ENCODE peak calls at places on chromosomes 1 and 21, in six cellular contexts. M is H54, J is K562, L is upper lobe of left lung, S is tibial nerve, A is GM12878. D is an unnamed sample.

GRCh38 chr1:177771688-177772087 is 198.2 kb downstream of the SEC16B start:
- DNase-seq in A (no peak), J (no peak), L (no peak), M (no peak), S (no peak), D (no peak)

GRCh38 chr21:36134820-36135390 is at the start of gene CBR3:
- DNase-seq in L (peak), A (no peak), J (no peak), M (peak), S (peak), D (no peak)

GRCh38 chr1:52753169-52753568 is 26.9 kb downstream of the ZYG11B start:
- DNase-seq in A (no peak), M (no peak), J (no peak), S (no peak), L (no peak), D (no peak)

GRCh38 chr1:107493111-107493716 is 352.4 kb downstream of the NTNG1 start:
- DNase-seq in S (no peak), L (no peak), M (no peak), J (no peak), A (no peak), D (no peak)

GRCh38 chr1:43776043-43776761 is 68.9 kb downstream of the ST3GAL3 start:
- DNase-seq in L (no peak), S (no peak), J (no peak), M (no peak), A (no peak), D (no peak)

GRCh38 chr1:241077386-241078147 is 279.4 kb downstream of the RGS7 start:
- DNase-seq in A (no peak), S (no peak), M (no peak), L (no peak), J (no peak), D (no peak)

GRCh38 chr1:220755316-220755715 is 7.2 kb downstream of the MTARC2 start:
- DNase-seq in M (no peak), A (no peak), J (no peak), S (no peak), L (no peak), D (no peak)

GRCh38 chr1:160129558-160129957 is 14.0 kb downstream of the ATP1A2 start:
- DNase-seq in A (no peak), L (no peak), S (no peak), M (no peak), J (no peak), D (no peak)

GRCh38 chr1:223712184-223712855 is at the start of gene CAPN2:
- DNase-seq in A (no peak), M (no peak), J (peak), S (peak), L (peak), D (peak)

GRCh38 chr1:163361123-163361934 is 39.6 kb downstream of the NUF2 start:
- DNase-seq in M (no peak), A (no peak), S (no peak), L (no peak), J (no peak), D (no peak)

GRCh38 chr1:176735201-176735600 is 272.2 kb downstream of the PAPPA2 start:
- DNase-seq in L (no peak), A (no peak), J (no peak), S (no peak), M (no peak), D (no peak)

GRCh38 chr1:112744019-112744578 is 29.0 kb upstream of the PPM1J start:
- DNase-seq in S (no peak), A (no peak), M (no peak), L (no peak), J (no peak), D (no peak)

GRCh38 chr1:78760858-78761257 is 111.2 kb downstream of the IFI44 start:
- DNase-seq in L (no peak), A (no peak), S (no peak), M (no peak), J (no peak), D (no peak)

GRCh38 chr1:228867093-228867950 is 132.0 kb downstream of the RHOU start:
- DNase-seq in M (no peak), A (no peak), S (no peak), L (no peak), J (no peak), D (no peak)

GRCh38 chr1:92858564-92859399 is 26.9 kb downstream of the RPL5 start:
- DNase-seq in J (peak), A (peak), M (peak), S (no peak), L (peak), D (peak)

GRCh38 chr21:46002841-46003574 is 21.4 kb downstream of the COL6A1 start:
- DNase-seq in J (no peak), A (no peak), S (peak), M (no peak), L (no peak), D (no peak)

GRCh38 chr1:53111073-53111556 is 31.3 kb downstream of the SLC1A7 start:
- DNase-seq in J (no peak), L (peak), A (no peak), S (no peak), M (no peak), D (no peak)

GRCh38 chr1:229101475-229101874 is 169.4 kb upstream of the RAB4A start:
- DNase-seq in S (no peak), J (no peak), A (no peak), M (no peak), L (no peak), D (no peak)

GRCh38 chr1:116902718-116903390 is 6.9 kb upstream of the PTGFRN start:
- DNase-seq in M (no peak), S (no peak), J (no peak), A (no peak), L (no peak), D (no peak)

GRCh38 chr1:227449051-227449450 is 114.3 kb upstream of the ZNF678 start:
- DNase-seq in M (peak), S (no peak), L (peak), A (no peak), J (peak), D (peak)

GRCh38 chr1:67921725-67922489 is 88.6 kb upstream of the GNG12 start:
- DNase-seq in L (no peak), M (no peak), S (no peak), A (no peak), J (peak), D (no peak)

GRCh38 chr1:71650126-71650525 is 569.3 kb upstream of the ZRANB2 start:
- DNase-seq in M (no peak), J (no peak), A (no peak), S (no peak), L (no peak), D (no peak)

GRCh38 chr1:1358433-1359201 is at the start of gene MXRA8:
- DNase-seq in L (no peak), M (no peak), A (no peak), S (peak), J (peak), D (no peak)

GRCh38 chr21:36059823-36060158 is 535 bp downstream of the SETD4 start:
- DNase-seq in M (peak), L (peak), J (peak), S (no peak), A (no peak), D (no peak)

GRCh38 chr1:9174243-9174642 is 45.3 kb upstream of the GPR157 start:
- DNase-seq in M (no peak), L (no peak), S (no peak), A (no peak), J (no peak), D (no peak)

GRCh38 chr1:153842006-153842471 is 66.8 kb downstream of the SLC27A3 start:
- DNase-seq in A (peak), M (no peak), L (peak), S (no peak), J (no peak), D (no peak)

GRCh38 chr1:239255628-239256160 is 130.7 kb upstream of the CHRM3 start:
- DNase-seq in M (no peak), J (no peak), L (no peak), A (no peak), S (no peak), D (no peak)

GRCh38 chr1:232937741-232938375 is 12.6 kb upstream of the NTPCR start:
- DNase-seq in L (no peak), A (no peak), S (no peak), M (no peak), J (no peak), D (no peak)

GRCh38 chr1:64038965-64039926 is 164.2 kb upstream of the UBE2U start:
- DNase-seq in M (peak), S (peak), A (no peak), J (no peak), L (no peak), D (no peak)

GRCh38 chr1:14649976-14650375 is 51.5 kb downstream of the KAZN start:
- DNase-seq in M (no peak), A (no peak), J (no peak), S (no peak), L (no peak), D (no peak)

GRCh38 chr1:36034692-36035091 is 49.2 kb upstream of the TEKT2 start:
- DNase-seq in J (no peak), M (peak), A (no peak), L (no peak), S (no peak), D (no peak)

GRCh38 chr1:40638097-40639036 is 27.1 kb downstream of the RIMS3 start:
- DNase-seq in S (no peak), L (no peak), J (no peak), A (no peak), M (no peak), D (no peak)

GRCh38 chr1:15409400-15410222 is at the start of gene EFHD2:
- DNase-seq in L (peak), A (no peak), J (peak), M (peak), S (peak), D (peak)

GRCh38 chr1:106944721-106945120 is 111.8 kb upstream of the PRMT6 start:
- DNase-seq in L (no peak), J (no peak), S (no peak), M (no peak), A (no peak), D (no peak)

GRCh38 chr1:239882967-239883366 is 208.7 kb upstream of the FMN2 start:
- DNase-seq in L (no peak), M (no peak), S (no peak), A (no peak), J (no peak), D (no peak)

DNA sequence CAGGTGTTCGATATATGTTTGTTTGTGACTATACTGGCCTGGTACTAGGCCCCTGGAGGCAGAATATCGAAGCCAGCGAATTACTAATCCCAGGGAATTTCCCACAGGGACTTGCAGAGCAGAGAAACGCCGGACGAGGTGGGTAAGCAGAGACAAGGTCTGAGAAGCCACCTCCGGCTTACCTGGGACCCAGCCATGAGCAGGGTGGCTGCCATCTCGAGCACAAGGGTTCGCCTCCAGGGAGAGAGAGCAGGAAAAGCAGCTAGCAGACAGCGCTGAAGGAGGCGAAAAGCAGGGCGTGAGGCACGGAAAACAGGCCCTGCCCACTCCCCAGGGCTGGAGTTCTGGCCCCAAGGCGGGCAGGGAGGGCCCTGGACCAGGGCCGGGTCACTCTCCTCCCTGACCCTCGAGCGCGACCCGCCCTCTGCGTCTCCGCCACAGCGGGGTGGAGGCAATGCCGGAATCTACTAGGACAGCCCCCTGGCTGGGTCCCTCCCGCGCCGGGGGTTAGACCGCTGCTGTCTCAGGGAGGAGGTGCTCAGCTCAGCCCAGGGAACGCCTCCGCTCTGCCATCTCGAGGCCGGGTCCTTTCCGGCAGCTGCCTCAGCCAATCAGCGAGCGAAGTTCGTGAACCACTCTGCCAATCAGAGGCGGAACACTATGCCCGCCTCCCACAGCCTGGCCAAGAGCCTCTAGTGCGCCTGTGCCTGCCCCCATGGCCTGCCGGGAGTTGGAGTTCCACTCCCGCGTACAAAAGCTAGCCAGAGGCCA is 1.7 kb downstream of the ZNF436 start:
- DNase-seq in J (peak), S (peak), A (peak), L (peak), M (peak), D (peak)
- TF ChIP-seq POLR2A in J (peak), S (peak), A (peak), L (peak), M (peak), D (peak)

GRCh38 chr1:54885237-54885679 is 1.7 kb downstream of the DHCR24 start:
- DNase-seq in A (no peak), J (no peak), M (no peak), S (no peak), L (no peak), D (no peak)

GRCh38 chr1:54886724-54887664 is at the start of gene DHCR24:
- DNase-seq in J (peak), M (peak), S (peak), A (peak), L (peak), D (peak)

GRCh38 chr1:54887665-54888071 is 673 bp upstream of the DHCR24 start:
- DNase-seq in S (no peak), J (no peak), L (peak), M (no peak), A (no peak), D (no peak)

GRCh38 chr1:54884768-54885167 is 2.2 kb downstream of the DHCR24 start:
- DNase-seq in L (no peak), J (no peak), A (no peak), M (no peak), S (no peak), D (no peak)

DNA sequence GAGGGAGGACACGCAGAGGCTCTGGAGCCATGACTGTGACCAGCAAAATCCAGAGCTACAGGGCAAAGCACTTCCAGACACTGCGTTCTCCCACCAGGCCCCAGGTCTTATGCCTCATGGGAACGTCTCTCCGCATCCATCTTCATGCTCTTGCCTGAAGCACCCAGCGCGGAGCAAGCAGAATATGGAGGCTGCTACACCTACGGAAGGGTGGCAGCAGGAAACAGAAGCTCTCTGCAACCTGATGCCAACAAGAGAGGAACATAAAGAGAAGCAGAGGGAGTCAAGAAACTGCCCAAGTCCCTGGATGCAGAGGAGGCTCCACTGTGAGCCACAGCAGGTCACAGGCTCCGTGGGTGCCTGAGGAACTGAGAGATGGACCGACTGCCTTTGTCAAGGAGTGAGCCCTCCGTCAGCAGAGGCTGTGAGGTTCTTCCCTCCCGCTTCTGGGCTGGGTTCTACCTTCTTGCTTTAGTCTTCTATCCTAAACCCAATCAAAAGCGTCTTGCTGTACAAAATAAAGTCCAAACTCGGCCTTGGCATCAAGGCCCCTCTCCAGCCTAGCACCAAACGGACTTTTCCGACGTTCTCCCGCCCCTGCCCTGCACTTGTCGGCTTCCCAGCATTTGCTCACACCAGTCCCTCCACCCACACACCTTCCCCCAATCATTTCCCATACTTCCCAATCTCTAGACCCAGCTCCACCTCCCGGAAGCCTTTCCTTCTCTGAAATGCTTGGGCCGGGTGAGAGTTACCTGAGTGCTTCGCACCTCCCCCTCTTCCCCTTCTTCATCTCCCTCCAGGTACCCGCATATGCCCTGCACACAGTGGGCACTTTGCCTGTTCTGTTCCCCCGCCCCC is 902 bp downstream of the DHCR24 start:
- DNase-seq in L (peak), J (peak), A (no peak), M (no peak), S (no peak), D (no peak)
- TF ChIP-seq POLR2A in L (peak), J (no peak), A (no peak), M (no peak), S (no peak), D (no peak)

GRCh38 chr1:226061793-226062557 is 541 bp upstream of the H3-3A start:
- DNase-seq in S (peak), J (peak), M (peak), L (peak), A (no peak), D (peak)

GRCh38 chr1:226063362-226064167 is 1.0 kb downstream of the H3-3A start:
- DNase-seq in M (no peak), J (no peak), A (no peak), L (peak), S (peak), D (no peak)

GRCh38 chr1:226064168-226064815 is 1.8 kb downstream of the H3-3A start:
- DNase-seq in M (no peak), A (no peak), L (no peak), J (no peak), S (no peak), D (no peak)

GRCh38 chr1:226060976-226061792 is 1.3 kb upstream of the H3-3A start:
- DNase-seq in S (no peak), M (no peak), J (no peak), A (no peak), L (no peak), D (no peak)

GRCh38 chr1:226062558-226063361 is at the start of gene H3-3A:
- DNase-seq in S (peak), A (peak), J (peak), L (peak), M (peak), D (peak)
- TF ChIP-seq POLR2A in S (peak), A (peak), J (peak), L (peak), M (peak), D (peak)

GRCh38 chr1:84298336-84298687 is 3.2 kb upstream of the SAMD13 start:
- DNase-seq in J (peak), L (peak), M (peak), S (peak), A (no peak), D (peak)
- TF ChIP-seq POLR2A in J (peak), L (peak), M (peak), S (peak), A (peak), D (no peak)

D was measured in GM12891.